ENCODE peak calls at places on chromosomes 7 and 10, in eight cellular contexts. One of them, this sample, is unnamed. For H3K4me1, the result is how much of the 10 kb centered on the place peaks cover.

GRCh38 chr10:118721005-118721876 is 33.5 kb downstream of the CACUL1 start:
- DNase-seq in tibial artery: peak
- DNase-seq in hepatocyte: peak
- DNase-seq in PC-9: peak
- DNase-seq in kidney: no peak
- DNase-seq in transverse colon: peak
- DNase-seq in fibroblast of lung: peak
- DNase-seq in aorta: no peak
- DNase-seq in this sample: no peak

GRCh38 chr10:31866118-31866670 is 62.4 kb downstream of the ARHGAP12 start:
- DNase-seq in hepatocyte: no peak
- DNase-seq in fibroblast of lung: no peak
- DNase-seq in aorta: no peak
- DNase-seq in kidney: no peak
- DNase-seq in tibial artery: no peak
- DNase-seq in transverse colon: peak
- DNase-seq in PC-9: no peak
- DNase-seq in this sample: no peak

GRCh38 chr10:12703813-12704212 is 297.7 kb downstream of the CCDC3 start:
- DNase-seq in hepatocyte: no peak
- DNase-seq in tibial artery: no peak
- DNase-seq in fibroblast of lung: peak
- DNase-seq in PC-9: no peak
- DNase-seq in aorta: no peak
- DNase-seq in kidney: no peak
- DNase-seq in transverse colon: no peak
- DNase-seq in this sample: no peak

GRCh38 chr7:139095194-139095659 is 14.3 kb downstream of the ZC3HAV1 start:
- DNase-seq in tibial artery: peak
- DNase-seq in PC-9: no peak
- DNase-seq in aorta: no peak
- DNase-seq in hepatocyte: no peak
- DNase-seq in fibroblast of lung: no peak
- DNase-seq in transverse colon: peak
- DNase-seq in kidney: no peak
- DNase-seq in this sample: no peak

GRCh38 chr10:23478570-23478969 is 39.7 kb downstream of the OTUD1 start:
- DNase-seq in transverse colon: no peak
- DNase-seq in aorta: no peak
- DNase-seq in kidney: no peak
- DNase-seq in tibial artery: peak
- DNase-seq in hepatocyte: no peak
- DNase-seq in PC-9: no peak
- DNase-seq in fibroblast of lung: no peak
- DNase-seq in this sample: no peak

GRCh38 chr10:129768437-129769355 is 195.4 kb downstream of the EBF3 start:
- DNase-seq in tibial artery: peak
- DNase-seq in transverse colon: peak
- DNase-seq in kidney: peak
- DNase-seq in aorta: no peak
- DNase-seq in PC-9: no peak
- DNase-seq in hepatocyte: no peak
- DNase-seq in fibroblast of lung: no peak
- DNase-seq in this sample: peak

GRCh38 chr10:33661580-33662269 is 327.3 kb upstream of the NRP1 start:
- DNase-seq in fibroblast of lung: no peak
- DNase-seq in aorta: peak
- DNase-seq in kidney: peak
- DNase-seq in hepatocyte: peak
- DNase-seq in tibial artery: peak
- DNase-seq in PC-9: peak
- DNase-seq in transverse colon: peak
- DNase-seq in this sample: peak

GRCh38 chr10:88091490-88092061 is 228.2 kb downstream of the PTEN start:
- DNase-seq in aorta: no peak
- DNase-seq in PC-9: peak
- DNase-seq in kidney: no peak
- DNase-seq in tibial artery: no peak
- DNase-seq in fibroblast of lung: no peak
- DNase-seq in hepatocyte: no peak
- DNase-seq in transverse colon: peak
- DNase-seq in this sample: no peak

GRCh38 chr10:23370106-23370505 is 25.5 kb upstream of the C10orf67 start:
- DNase-seq in tibial artery: no peak
- DNase-seq in fibroblast of lung: no peak
- DNase-seq in transverse colon: no peak
- DNase-seq in kidney: no peak
- DNase-seq in PC-9: no peak
- DNase-seq in aorta: no peak
- DNase-seq in hepatocyte: peak
- DNase-seq in this sample: no peak

GRCh38 chr10:101489355-101489754 is 98.7 kb downstream of the POLL start:
- DNase-seq in hepatocyte: no peak
- DNase-seq in aorta: no peak
- DNase-seq in transverse colon: no peak
- DNase-seq in tibial artery: no peak
- DNase-seq in fibroblast of lung: peak
- DNase-seq in kidney: no peak
- DNase-seq in PC-9: no peak
- DNase-seq in this sample: no peak

GRCh38 chr10:71754562-71754961 is 18.8 kb downstream of the VSIR start:
- DNase-seq in PC-9: no peak
- DNase-seq in tibial artery: no peak
- DNase-seq in hepatocyte: no peak
- DNase-seq in aorta: no peak
- DNase-seq in transverse colon: no peak
- DNase-seq in kidney: no peak
- DNase-seq in fibroblast of lung: no peak
- DNase-seq in this sample: no peak

GRCh38 chr7:111092406-111093160 is 1.7 kb downstream of the LRRN3 start:
- DNase-seq in tibial artery: no peak
- DNase-seq in PC-9: no peak
- DNase-seq in hepatocyte: peak
- DNase-seq in kidney: no peak
- DNase-seq in fibroblast of lung: no peak
- DNase-seq in aorta: no peak
- DNase-seq in transverse colon: no peak
- DNase-seq in this sample: no peak

GRCh38 chr7:33722383-33723096 is 182.8 kb upstream of the BMPER start:
- DNase-seq in aorta: peak
- DNase-seq in kidney: no peak
- DNase-seq in transverse colon: no peak
- DNase-seq in tibial artery: no peak
- DNase-seq in hepatocyte: peak
- DNase-seq in fibroblast of lung: peak
- DNase-seq in PC-9: peak
- DNase-seq in this sample: no peak

GRCh38 chr7:141158562-141158961 is 84.7 kb downstream of the TMEM178B start:
- DNase-seq in fibroblast of lung: peak
- DNase-seq in transverse colon: peak
- DNase-seq in hepatocyte: peak
- DNase-seq in PC-9: peak
- DNase-seq in tibial artery: peak
- DNase-seq in kidney: peak
- DNase-seq in aorta: no peak
- DNase-seq in this sample: no peak

GRCh38 chr10:3108575-3109105 is 41.3 kb downstream of the PFKP start:
- DNase-seq in PC-9: no peak
- DNase-seq in kidney: no peak
- DNase-seq in transverse colon: no peak
- DNase-seq in tibial artery: no peak
- DNase-seq in aorta: no peak
- DNase-seq in hepatocyte: no peak
- DNase-seq in fibroblast of lung: no peak
- DNase-seq in this sample: no peak

GRCh38 chr10:3108033-3108432 is 40.7 kb downstream of the PFKP start:
- DNase-seq in kidney: peak
- DNase-seq in hepatocyte: no peak
- DNase-seq in aorta: no peak
- DNase-seq in transverse colon: no peak
- DNase-seq in fibroblast of lung: no peak
- DNase-seq in PC-9: no peak
- DNase-seq in tibial artery: no peak
- DNase-seq in this sample: no peak

GRCh38 chr10:3109633-3110032 is 42.3 kb downstream of the PFKP start:
- DNase-seq in kidney: peak
- DNase-seq in tibial artery: no peak
- DNase-seq in fibroblast of lung: no peak
- DNase-seq in hepatocyte: no peak
- DNase-seq in PC-9: no peak
- DNase-seq in transverse colon: no peak
- DNase-seq in aorta: no peak
- DNase-seq in this sample: no peak

GRCh38 chr10:3107426-3107961 is 40.1 kb downstream of the PFKP start:
- DNase-seq in transverse colon: peak
- DNase-seq in hepatocyte: no peak
- DNase-seq in fibroblast of lung: peak
- DNase-seq in PC-9: peak
- DNase-seq in tibial artery: peak
- DNase-seq in aorta: peak
- DNase-seq in kidney: peak
- DNase-seq in this sample: peak

DNA sequence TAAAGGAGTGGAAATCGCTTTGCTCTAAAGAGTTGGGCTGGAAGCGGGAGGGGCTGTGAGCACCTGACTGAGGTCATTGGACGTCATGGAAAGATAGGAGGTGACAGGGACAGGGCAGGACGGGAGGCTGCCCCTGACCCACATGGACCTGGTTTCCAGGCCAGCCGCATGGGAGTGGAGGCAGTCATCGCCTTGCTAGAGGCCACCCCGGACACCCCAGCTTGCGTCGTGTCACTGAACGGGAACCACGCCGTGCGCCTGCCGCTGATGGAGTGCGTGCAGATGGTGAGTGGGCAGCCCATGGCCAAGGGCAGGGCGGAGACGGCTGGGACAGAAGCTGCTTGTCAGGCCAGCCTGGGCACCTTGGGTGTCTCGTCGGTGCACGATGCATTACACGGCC is 41.8 kb downstream of the PFKP start:
- DNase-seq in kidney: no peak
- DNase-seq in hepatocyte: no peak
- DNase-seq in tibial artery: no peak
- DNase-seq in fibroblast of lung: no peak
- DNase-seq in aorta: no peak
- DNase-seq in transverse colon: no peak
- DNase-seq in PC-9: no peak
- DNase-seq in this sample: no peak
- H3K4me1 ChIP-seq in kidney: under half
- H3K4me1 ChIP-seq in hepatocyte: under half
- H3K4me1 ChIP-seq in tibial artery: under half
- H3K4me1 ChIP-seq in fibroblast of lung: under half
- H3K4me1 ChIP-seq in aorta: under half
- H3K4me1 ChIP-seq in transverse colon: under half
- H3K4me1 ChIP-seq in PC-9: under half
- H3K4me1 ChIP-seq in this sample: under half

DNA sequence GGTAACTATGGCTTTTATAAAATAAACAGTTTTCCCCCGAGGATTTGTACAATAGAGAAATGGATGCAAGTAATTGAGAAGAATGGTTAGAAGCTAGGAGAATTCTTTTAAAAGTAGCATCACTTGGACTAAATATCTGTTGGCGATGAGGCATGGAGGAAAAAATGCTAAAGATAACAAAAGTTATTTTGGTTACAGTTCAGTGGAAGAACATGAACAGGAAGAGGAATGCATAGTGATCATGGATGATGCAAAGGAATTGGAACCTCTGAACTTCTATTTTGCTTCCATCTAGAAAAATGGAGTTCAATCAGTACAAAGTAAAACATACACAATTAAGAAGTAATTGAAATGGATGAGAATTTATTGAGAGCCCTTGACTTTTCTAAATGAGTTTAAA is 32.9 kb downstream of the ENTPD1 start:
- DNase-seq in hepatocyte: no peak
- DNase-seq in transverse colon: no peak
- DNase-seq in tibial artery: no peak
- DNase-seq in kidney: no peak
- DNase-seq in aorta: no peak
- DNase-seq in PC-9: no peak
- DNase-seq in fibroblast of lung: peak
- DNase-seq in this sample: no peak
- H3K4me1 ChIP-seq in hepatocyte: under half
- H3K4me1 ChIP-seq in transverse colon: under half
- H3K4me1 ChIP-seq in tibial artery: under half
- H3K4me1 ChIP-seq in kidney: under half
- H3K4me1 ChIP-seq in aorta: under half
- H3K4me1 ChIP-seq in PC-9: under half
- H3K4me1 ChIP-seq in fibroblast of lung: under half
- H3K4me1 ChIP-seq in this sample: under half

GRCh38 chr10:128008521-128009250 is 101.8 kb downstream of the PTPRE start:
- DNase-seq in hepatocyte: no peak
- DNase-seq in aorta: no peak
- DNase-seq in kidney: no peak
- DNase-seq in fibroblast of lung: no peak
- DNase-seq in transverse colon: no peak
- DNase-seq in tibial artery: no peak
- DNase-seq in PC-9: no peak
- DNase-seq in this sample: peak
- H3K4me1 ChIP-seq in hepatocyte: under half
- H3K4me1 ChIP-seq in aorta: under half
- H3K4me1 ChIP-seq in kidney: under half
- H3K4me1 ChIP-seq in fibroblast of lung: under half
- H3K4me1 ChIP-seq in transverse colon: under half
- H3K4me1 ChIP-seq in tibial artery: under half
- H3K4me1 ChIP-seq in PC-9: under half
- H3K4me1 ChIP-seq in this sample: under half

DNA sequence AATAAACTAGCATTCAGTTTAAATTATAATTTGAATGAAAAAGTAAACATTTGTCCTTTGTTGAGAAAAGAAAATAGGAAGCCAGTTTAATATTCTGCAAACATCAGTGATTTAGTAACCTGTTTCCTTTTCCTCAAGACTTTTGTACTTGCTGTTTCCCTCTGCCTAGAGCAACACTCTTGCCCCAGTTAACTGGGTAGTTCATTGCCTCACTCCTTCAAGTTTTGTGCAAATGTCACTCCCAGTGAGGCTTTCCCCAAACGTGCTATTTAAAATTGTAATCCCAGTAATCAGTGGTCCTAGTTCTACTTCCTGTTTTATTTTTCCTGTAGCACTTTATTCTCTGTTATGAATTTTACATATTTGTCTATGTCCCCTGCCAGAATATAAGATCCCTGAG is 23.9 kb downstream of the DLD start:
- DNase-seq in kidney: no peak
- DNase-seq in aorta: no peak
- DNase-seq in hepatocyte: no peak
- DNase-seq in transverse colon: no peak
- DNase-seq in tibial artery: no peak
- DNase-seq in PC-9: no peak
- DNase-seq in fibroblast of lung: no peak
- DNase-seq in this sample: no peak
- H3K4me1 ChIP-seq in kidney: under half
- H3K4me1 ChIP-seq in aorta: under half
- H3K4me1 ChIP-seq in hepatocyte: under half
- H3K4me1 ChIP-seq in transverse colon: under half
- H3K4me1 ChIP-seq in tibial artery: under half
- H3K4me1 ChIP-seq in PC-9: under half
- H3K4me1 ChIP-seq in fibroblast of lung: under half
- H3K4me1 ChIP-seq in this sample: under half